ENCODE peak calls at places on chromosomes 3 and 15, in eight cellular contexts. M, S, K, L, D, Y, R and U are unnamed samples.
A peak's percentile ranks its signal among the peaks of the same experiment; 100 is the strongest.

GRCh38 chr15:90165659-90166489 is 35.3 kb upstream of the SEMA4B start:
- DNase-seq in M (peak; percentile 100), S (no peak), K (peak; percentile 97), L (peak; percentile 98), D (peak; percentile 50), Y (peak; percentile 50), R (peak; percentile 87), U (peak; percentile 56)

GRCh38 chr3:66494964-66495581 is 5.7 kb downstream of the LRIG1 start:
- DNase-seq in M (no peak), S (no peak), K (no peak), L (no peak), D (no peak), Y (no peak), R (no peak), U (no peak)

GRCh38 chr15:38217788-38218609 is 34.6 kb upstream of the SPRED1 start:
- DNase-seq in M (peak; percentile 3), S (no peak), K (no peak), L (peak; percentile 42), D (no peak), Y (no peak), R (no peak), U (no peak)

GRCh38 chr3:31448035-31448881 is 84.5 kb upstream of the STT3B start:
- DNase-seq in M (peak; percentile 9), S (no peak), K (peak; percentile 47), L (peak; percentile 46), D (peak; percentile 32), Y (peak; percentile 52), R (peak; percentile 55), U (peak; percentile 37)

GRCh38 chr3:186108106-186108940 is 566 bp downstream of the ETV5 start:
- DNase-seq in M (peak; percentile 71), S (no peak), K (peak; percentile 56), L (peak; percentile 61), D (peak; percentile 69), Y (peak; percentile 76), R (peak; percentile 24), U (peak; percentile 64)

GRCh38 chr15:83491486-83491885 is 44.3 kb downstream of the SH3GL3 start:
- DNase-seq in M (no peak), S (no peak), K (no peak), L (no peak), D (no peak), Y (no peak), R (no peak), U (no peak)

GRCh38 chr3:177977381-177978158 is 558.7 kb upstream of the KCNMB2 start:
- DNase-seq in M (peak; percentile 90), S (no peak), K (peak; percentile 69), L (peak; percentile 87), D (no peak), Y (no peak), R (no peak), U (no peak)

GRCh38 chr3:35639251-35640185 is at the start of gene ARPP21:
- DNase-seq in M (peak; percentile 41), S (no peak), K (peak; percentile 20), L (no peak), D (peak; percentile 24), Y (peak; percentile 56), R (no peak), U (no peak)

GRCh38 chr3:128945041-128945877 is 48.6 kb downstream of the CFAP92 start:
- DNase-seq in M (no peak), S (no peak), K (no peak), L (no peak), D (no peak), Y (no peak), R (no peak), U (no peak)

GRCh38 chr3:151203053-151203420 is at the start of gene GPR171:
- DNase-seq in M (no peak), S (no peak), K (no peak), L (no peak), D (peak; percentile 38), Y (no peak), R (no peak), U (no peak)

GRCh38 chr3:188631291-188632010 is 477.5 kb downstream of the LPP start:
- DNase-seq in M (peak; percentile 52), S (no peak), K (peak; percentile 26), L (peak; percentile 73), D (no peak), Y (no peak), R (no peak), U (no peak)

GRCh38 chr3:140736863-140737460 is 59.1 kb downstream of the TRIM42 start:
- DNase-seq in M (peak; percentile 49), S (no peak), K (peak; percentile 54), L (no peak), D (peak; percentile 34), Y (peak; percentile 71), R (peak; percentile 20), U (peak; percentile 59)

GRCh38 chr15:94229591-94230365 is 1.6 kb upstream of the MCTP2 start:
- DNase-seq in M (peak; percentile 37), S (no peak), K (no peak), L (no peak), D (peak; percentile 45), Y (no peak), R (no peak), U (no peak)

GRCh38 chr3:188877381-188877780 is 294.4 kb upstream of the TPRG1 start:
- DNase-seq in M (no peak), S (no peak), K (no peak), L (no peak), D (no peak), Y (no peak), R (no peak), U (no peak)

GRCh38 chr3:38646630-38647029 is 2.9 kb downstream of the SCN5A start:
- DNase-seq in M (peak; percentile 59), S (no peak), K (peak; percentile 56), L (peak; percentile 25), D (no peak), Y (peak; percentile 63), R (no peak), U (peak; percentile 14)

GRCh38 chr3:46932455-46933225 is 43.9 kb downstream of the CCDC12 start:
- DNase-seq in M (no peak), S (no peak), K (no peak), L (no peak), D (no peak), Y (no peak), R (no peak), U (no peak)

GRCh38 chr15:81013396-81013929 is 12.7 kb downstream of the TLNRD1 start:
- DNase-seq in M (no peak), S (no peak), K (no peak), L (no peak), D (no peak), Y (no peak), R (no peak), U (no peak)